ENCODE peak calls at places on chromosomes 11 and 22, in four cellular contexts. S, G, F and R are unnamed samples.

GRCh38 chr11:46290598-46291309 is 13.3 kb downstream of the CREB3L1 start:
- DNase-seq in F (peak), G (no peak), S (no peak), R (peak)

GRCh38 chr11:17846852-17847453 is 112.4 kb downstream of the KCNC1 start:
- DNase-seq in S (no peak), F (peak), G (no peak), R (peak)

GRCh38 chr22:40279017-40279416 is 67.3 kb upstream of the ADSL start:
- DNase-seq in G (no peak), S (no peak), F (no peak), R (no peak)

GRCh38 chr11:85947431-85948272 is 92.5 kb downstream of the CCDC83 start:
- DNase-seq in S (no peak), G (no peak), F (peak), R (peak)

GRCh38 chr11:13010737-13011342 is 1.7 kb downstream of the RASSF10 start:
- DNase-seq in F (no peak), G (no peak), S (no peak), R (no peak)

GRCh38 chr11:10452211-10452767 is 2.8 kb upstream of the AMPD3 start:
- DNase-seq in G (peak), S (no peak), F (no peak), R (no peak)

GRCh38 chr11:131823772-131824171 is 453.4 kb downstream of the NTM start:
- DNase-seq in S (no peak), G (no peak), F (no peak), R (no peak)

GRCh38 chr22:26542831-26543230 is 30.6 kb upstream of the TFIP11 start:
- DNase-seq in F (no peak), G (no peak), S (no peak), R (no peak)

GRCh38 chr11:126702987-126703386 is 297.6 kb downstream of the KIRREL3 start:
- DNase-seq in G (peak), S (no peak), F (no peak), R (no peak)

GRCh38 chr22:30240541-30241417 is 5.8 kb downstream of the LIF start:
- DNase-seq in G (no peak), S (no peak), F (no peak), R (no peak)

GRCh38 chr22:46854125-46854870 is 91.8 kb downstream of the TBC1D22A start:
- DNase-seq in S (no peak), F (no peak), G (no peak), R (no peak)

GRCh38 chr22:45212306-45212709 is 28.4 kb downstream of the KIAA0930 start:
- DNase-seq in F (peak), S (peak), G (peak), R (no peak)

GRCh38 chr11:118281284-118281683 is 17.2 kb upstream of the MPZL2 start:
- DNase-seq in F (no peak), S (no peak), G (no peak), R (no peak)

GRCh38 chr11:32529994-32530588 is 53.5 kb upstream of the EIF3M start:
- DNase-seq in G (no peak), S (no peak), F (no peak), R (no peak)

GRCh38 chr22:35540600-35541253 is at the start of gene RASD2:
- DNase-seq in S (no peak), F (no peak), G (peak), R (peak)

GRCh38 chr11:129840236-129840635 is 24.6 kb downstream of the TMEM45B start:
- DNase-seq in S (no peak), G (no peak), F (no peak), R (peak)

GRCh38 chr11:70846781-70847400 is 405.5 kb downstream of the SHANK2 start:
- DNase-seq in G (no peak), F (no peak), S (no peak), R (no peak)

GRCh38 chr11:128180446-128181089 is 406.8 kb downstream of the ETS1 start:
- DNase-seq in F (peak), G (no peak), S (no peak), R (peak)